ENCODE peak calls at places on chromosomes 3 and 15, in nine cellular contexts. One of them, this sample, is unnamed.

GRCh38 chr15:65310431-65311137 is 6.1 kb downstream of the RNU5B-1 start:
- DNase-seq in osteoblast: no peak
- DNase-seq in heart left ventricle: no peak
- DNase-seq in mesendoderm: no peak
- DNase-seq in choroid plexus epithelial cell: peak
- DNase-seq in mammary epithelial cell: no peak
- DNase-seq in psoas muscle: no peak
- DNase-seq in fibroblast of lung: no peak
- DNase-seq in foreskin fibroblast: peak
- DNase-seq in this sample: no peak

GRCh38 chr3:107934808-107935207 is 156.0 kb downstream of the CD47 start:
- DNase-seq in mammary epithelial cell: no peak
- DNase-seq in choroid plexus epithelial cell: no peak
- DNase-seq in heart left ventricle: no peak
- DNase-seq in psoas muscle: no peak
- DNase-seq in osteoblast: no peak
- DNase-seq in foreskin fibroblast: no peak
- DNase-seq in fibroblast of lung: no peak
- DNase-seq in mesendoderm: no peak
- DNase-seq in this sample: no peak

GRCh38 chr15:71570736-71571135 is 239.6 kb upstream of the NR2E3 start:
- DNase-seq in psoas muscle: no peak
- DNase-seq in foreskin fibroblast: no peak
- DNase-seq in choroid plexus epithelial cell: no peak
- DNase-seq in fibroblast of lung: no peak
- DNase-seq in osteoblast: no peak
- DNase-seq in heart left ventricle: no peak
- DNase-seq in mammary epithelial cell: no peak
- DNase-seq in mesendoderm: no peak
- DNase-seq in this sample: no peak

GRCh38 chr3:50370594-50370993 is 11.3 kb upstream of the TMEM115 start:
- DNase-seq in foreskin fibroblast: peak
- DNase-seq in psoas muscle: no peak
- DNase-seq in fibroblast of lung: no peak
- DNase-seq in mesendoderm: peak
- DNase-seq in osteoblast: no peak
- DNase-seq in choroid plexus epithelial cell: peak
- DNase-seq in heart left ventricle: no peak
- DNase-seq in mammary epithelial cell: no peak
- DNase-seq in this sample: no peak

GRCh38 chr3:50550079-50550736 is 17.3 kb downstream of the C3orf18 start:
- DNase-seq in fibroblast of lung: no peak
- DNase-seq in foreskin fibroblast: peak
- DNase-seq in choroid plexus epithelial cell: peak
- DNase-seq in heart left ventricle: peak
- DNase-seq in mesendoderm: peak
- DNase-seq in mammary epithelial cell: peak
- DNase-seq in osteoblast: no peak
- DNase-seq in psoas muscle: peak
- DNase-seq in this sample: no peak

GRCh38 chr3:170493712-170494182 is 75.1 kb downstream of the CLDN11 start:
- DNase-seq in heart left ventricle: no peak
- DNase-seq in foreskin fibroblast: peak
- DNase-seq in choroid plexus epithelial cell: peak
- DNase-seq in fibroblast of lung: peak
- DNase-seq in osteoblast: peak
- DNase-seq in psoas muscle: no peak
- DNase-seq in mesendoderm: no peak
- DNase-seq in mammary epithelial cell: peak
- DNase-seq in this sample: no peak

GRCh38 chr15:22949074-22949547 is 31.1 kb downstream of the CYFIP1 start:
- DNase-seq in mesendoderm: peak
- DNase-seq in psoas muscle: peak
- DNase-seq in heart left ventricle: peak
- DNase-seq in mammary epithelial cell: peak
- DNase-seq in foreskin fibroblast: peak
- DNase-seq in osteoblast: peak
- DNase-seq in choroid plexus epithelial cell: peak
- DNase-seq in fibroblast of lung: peak
- DNase-seq in this sample: peak

GRCh38 chr3:36907911-36908646 is 36.8 kb downstream of the TRANK1 start:
- DNase-seq in choroid plexus epithelial cell: peak
- DNase-seq in mesendoderm: no peak
- DNase-seq in heart left ventricle: peak
- DNase-seq in psoas muscle: no peak
- DNase-seq in fibroblast of lung: peak
- DNase-seq in mammary epithelial cell: peak
- DNase-seq in osteoblast: peak
- DNase-seq in foreskin fibroblast: peak
- DNase-seq in this sample: no peak

GRCh38 chr15:81752149-81752942 is 293.5 kb downstream of the MEX3B start:
- DNase-seq in heart left ventricle: peak
- DNase-seq in foreskin fibroblast: peak
- DNase-seq in osteoblast: no peak
- DNase-seq in mesendoderm: no peak
- DNase-seq in psoas muscle: peak
- DNase-seq in fibroblast of lung: peak
- DNase-seq in mammary epithelial cell: peak
- DNase-seq in choroid plexus epithelial cell: peak
- DNase-seq in this sample: no peak

GRCh38 chr15:92074646-92075045 is 221.1 kb downstream of the SLCO3A1 start:
- DNase-seq in mesendoderm: peak
- DNase-seq in choroid plexus epithelial cell: peak
- DNase-seq in fibroblast of lung: peak
- DNase-seq in psoas muscle: peak
- DNase-seq in osteoblast: no peak
- DNase-seq in heart left ventricle: peak
- DNase-seq in foreskin fibroblast: no peak
- DNase-seq in mammary epithelial cell: peak
- DNase-seq in this sample: no peak

GRCh38 chr15:99429681-99430081 is 136.1 kb upstream of the MEF2A start:
- DNase-seq in osteoblast: no peak
- DNase-seq in heart left ventricle: peak
- DNase-seq in mammary epithelial cell: no peak
- DNase-seq in foreskin fibroblast: no peak
- DNase-seq in choroid plexus epithelial cell: no peak
- DNase-seq in mesendoderm: no peak
- DNase-seq in psoas muscle: peak
- DNase-seq in fibroblast of lung: no peak
- DNase-seq in this sample: no peak

GRCh38 chr3:168250415-168250861 is 154.7 kb upstream of the GOLIM4 start:
- DNase-seq in mesendoderm: peak
- DNase-seq in choroid plexus epithelial cell: peak
- DNase-seq in foreskin fibroblast: peak
- DNase-seq in mammary epithelial cell: no peak
- DNase-seq in fibroblast of lung: peak
- DNase-seq in osteoblast: no peak
- DNase-seq in psoas muscle: no peak
- DNase-seq in heart left ventricle: no peak
- DNase-seq in this sample: no peak

GRCh38 chr3:58357402-58357801 is 24.7 kb downstream of the PXK start:
- DNase-seq in foreskin fibroblast: no peak
- DNase-seq in heart left ventricle: no peak
- DNase-seq in fibroblast of lung: no peak
- DNase-seq in choroid plexus epithelial cell: no peak
- DNase-seq in mammary epithelial cell: no peak
- DNase-seq in osteoblast: no peak
- DNase-seq in psoas muscle: no peak
- DNase-seq in mesendoderm: no peak
- DNase-seq in this sample: no peak

GRCh38 chr3:24678021-24678420 is 183.4 kb upstream of the THRB start:
- DNase-seq in mesendoderm: no peak
- DNase-seq in heart left ventricle: no peak
- DNase-seq in foreskin fibroblast: no peak
- DNase-seq in fibroblast of lung: no peak
- DNase-seq in choroid plexus epithelial cell: no peak
- DNase-seq in mammary epithelial cell: no peak
- DNase-seq in psoas muscle: no peak
- DNase-seq in osteoblast: peak
- DNase-seq in this sample: no peak

GRCh38 chr15:63462053-63462452 is 42.3 kb upstream of the USP3 start:
- DNase-seq in fibroblast of lung: peak
- DNase-seq in mammary epithelial cell: no peak
- DNase-seq in foreskin fibroblast: peak
- DNase-seq in choroid plexus epithelial cell: peak
- DNase-seq in psoas muscle: no peak
- DNase-seq in osteoblast: peak
- DNase-seq in heart left ventricle: no peak
- DNase-seq in mesendoderm: no peak
- DNase-seq in this sample: no peak

GRCh38 chr15:63458794-63459395 is 45.5 kb upstream of the USP3 start:
- DNase-seq in fibroblast of lung: no peak
- DNase-seq in choroid plexus epithelial cell: no peak
- DNase-seq in foreskin fibroblast: no peak
- DNase-seq in psoas muscle: no peak
- DNase-seq in osteoblast: no peak
- DNase-seq in heart left ventricle: no peak
- DNase-seq in mammary epithelial cell: no peak
- DNase-seq in mesendoderm: no peak
- DNase-seq in this sample: no peak

GRCh38 chr15:63460210-63461135 is 43.9 kb upstream of the USP3 start:
- DNase-seq in foreskin fibroblast: no peak
- DNase-seq in mesendoderm: no peak
- DNase-seq in heart left ventricle: no peak
- DNase-seq in psoas muscle: no peak
- DNase-seq in choroid plexus epithelial cell: no peak
- DNase-seq in fibroblast of lung: no peak
- DNase-seq in mammary epithelial cell: no peak
- DNase-seq in osteoblast: no peak
- DNase-seq in this sample: no peak

GRCh38 chr15:63463030-63463429 is 41.4 kb upstream of the USP3 start:
- DNase-seq in fibroblast of lung: no peak
- DNase-seq in psoas muscle: no peak
- DNase-seq in osteoblast: no peak
- DNase-seq in mesendoderm: no peak
- DNase-seq in foreskin fibroblast: no peak
- DNase-seq in choroid plexus epithelial cell: no peak
- DNase-seq in heart left ventricle: no peak
- DNase-seq in mammary epithelial cell: no peak
- DNase-seq in this sample: no peak

DNA sequence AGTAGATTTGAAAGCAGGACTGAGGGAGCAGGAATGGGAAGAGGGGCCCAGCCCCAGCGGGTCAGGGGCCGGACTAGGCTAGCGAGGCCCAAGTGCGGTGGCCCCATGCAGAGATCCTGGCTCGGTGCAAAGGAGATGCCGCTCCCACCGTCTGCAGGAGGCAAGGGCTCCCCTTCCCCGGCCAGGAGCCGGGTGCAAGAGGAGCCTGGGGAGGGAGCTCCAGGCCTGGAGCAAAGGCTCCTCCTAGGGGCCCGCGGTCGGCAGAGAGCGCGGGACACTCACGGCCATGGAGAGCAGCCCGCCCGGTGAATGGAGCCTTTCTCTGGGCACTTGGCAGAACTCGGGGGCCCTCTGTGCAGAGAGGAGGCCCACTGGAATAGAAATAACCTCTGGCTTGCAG is 43.2 kb upstream of the USP3 start:
- DNase-seq in foreskin fibroblast: no peak
- DNase-seq in mesendoderm: peak
- DNase-seq in psoas muscle: no peak
- DNase-seq in osteoblast: no peak
- DNase-seq in choroid plexus epithelial cell: no peak
- DNase-seq in heart left ventricle: no peak
- DNase-seq in mammary epithelial cell: no peak
- DNase-seq in fibroblast of lung: no peak
- DNase-seq in this sample: no peak
- H3K4me3 ChIP-seq in foreskin fibroblast: no peak
- H3K4me3 ChIP-seq in mesendoderm: no peak
- H3K4me3 ChIP-seq in psoas muscle: no peak
- H3K4me3 ChIP-seq in osteoblast: no peak
- H3K4me3 ChIP-seq in choroid plexus epithelial cell: no peak
- H3K4me3 ChIP-seq in heart left ventricle: no peak
- H3K4me3 ChIP-seq in mammary epithelial cell: no peak
- H3K4me3 ChIP-seq in fibroblast of lung: no peak
- H3K4me3 ChIP-seq in this sample: no peak

GRCh38 chr3:141320399-141321108 is 47.8 kb upstream of the ZBTB38 start:
- DNase-seq in mammary epithelial cell: no peak
- DNase-seq in heart left ventricle: no peak
- DNase-seq in psoas muscle: no peak
- DNase-seq in mesendoderm: no peak
- DNase-seq in osteoblast: no peak
- DNase-seq in choroid plexus epithelial cell: no peak
- DNase-seq in fibroblast of lung: no peak
- DNase-seq in foreskin fibroblast: no peak
- DNase-seq in this sample: no peak
- H3K4me3 ChIP-seq in mammary epithelial cell: no peak
- H3K4me3 ChIP-seq in heart left ventricle: no peak
- H3K4me3 ChIP-seq in psoas muscle: no peak
- H3K4me3 ChIP-seq in mesendoderm: no peak
- H3K4me3 ChIP-seq in osteoblast: no peak
- H3K4me3 ChIP-seq in choroid plexus epithelial cell: no peak
- H3K4me3 ChIP-seq in fibroblast of lung: no peak
- H3K4me3 ChIP-seq in foreskin fibroblast: no peak
- H3K4me3 ChIP-seq in this sample: no peak

DNA sequence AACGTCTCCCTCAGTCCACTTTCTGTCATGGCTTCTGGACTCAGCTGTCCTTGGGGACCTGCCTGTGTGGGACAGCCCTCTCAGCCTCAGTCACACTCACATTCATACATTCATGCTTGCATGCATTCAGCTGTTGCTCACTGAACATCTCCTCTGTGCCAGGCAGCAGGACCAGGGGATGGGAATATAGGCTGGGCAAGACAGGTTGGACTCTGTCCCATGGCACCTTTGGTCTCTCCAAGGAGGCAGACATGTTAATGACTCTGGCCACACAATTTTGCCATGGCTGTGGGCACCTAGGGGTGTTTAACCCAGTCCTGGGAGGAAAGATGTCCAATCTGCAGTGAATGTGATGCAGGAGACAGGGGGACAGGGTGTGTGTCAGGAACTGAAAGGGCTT is 7.8 kb upstream of the DNAH1 start:
- DNase-seq in fibroblast of lung: no peak
- DNase-seq in mammary epithelial cell: no peak
- DNase-seq in psoas muscle: no peak
- DNase-seq in foreskin fibroblast: no peak
- DNase-seq in choroid plexus epithelial cell: no peak
- DNase-seq in heart left ventricle: no peak
- DNase-seq in mesendoderm: no peak
- DNase-seq in osteoblast: no peak
- DNase-seq in this sample: no peak
- H3K4me3 ChIP-seq in fibroblast of lung: no peak
- H3K4me3 ChIP-seq in mammary epithelial cell: no peak
- H3K4me3 ChIP-seq in psoas muscle: no peak
- H3K4me3 ChIP-seq in foreskin fibroblast: no peak
- H3K4me3 ChIP-seq in choroid plexus epithelial cell: no peak
- H3K4me3 ChIP-seq in heart left ventricle: no peak
- H3K4me3 ChIP-seq in mesendoderm: no peak
- H3K4me3 ChIP-seq in osteoblast: no peak
- H3K4me3 ChIP-seq in this sample: no peak

DNA sequence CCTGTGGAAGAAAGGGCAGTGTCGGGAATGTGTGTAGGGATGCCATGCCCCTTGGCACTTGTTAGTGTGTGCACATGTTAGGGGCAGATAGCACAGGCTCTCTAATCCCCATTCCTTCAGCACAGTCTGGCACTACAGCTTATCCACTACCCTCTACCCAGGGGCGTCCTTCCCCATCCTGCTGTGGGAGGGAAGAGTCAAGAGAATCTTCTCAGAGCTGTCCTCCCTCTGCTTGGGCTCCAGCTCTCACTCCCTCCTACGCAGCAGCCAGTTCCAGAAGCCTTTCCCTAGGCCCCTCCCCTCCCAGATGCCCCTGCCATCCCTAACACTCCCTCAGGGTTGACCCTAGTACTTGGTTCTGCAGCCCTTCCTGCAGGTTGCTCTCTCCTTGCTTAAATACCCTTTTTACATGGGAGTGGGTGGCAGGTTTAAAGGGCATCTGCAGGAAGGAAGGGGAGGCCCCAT is 815 bp upstream of the GRM2 start:
- DNase-seq in mesendoderm: no peak
- DNase-seq in osteoblast: peak
- DNase-seq in mammary epithelial cell: no peak
- DNase-seq in fibroblast of lung: no peak
- DNase-seq in foreskin fibroblast: no peak
- DNase-seq in choroid plexus epithelial cell: no peak
- DNase-seq in heart left ventricle: no peak
- DNase-seq in psoas muscle: peak
- DNase-seq in this sample: no peak
- H3K4me3 ChIP-seq in mesendoderm: no peak
- H3K4me3 ChIP-seq in osteoblast: no peak
- H3K4me3 ChIP-seq in mammary epithelial cell: no peak
- H3K4me3 ChIP-seq in fibroblast of lung: no peak
- H3K4me3 ChIP-seq in foreskin fibroblast: no peak
- H3K4me3 ChIP-seq in choroid plexus epithelial cell: no peak
- H3K4me3 ChIP-seq in heart left ventricle: no peak
- H3K4me3 ChIP-seq in psoas muscle: no peak
- H3K4me3 ChIP-seq in this sample: no peak